ENCODE peak calls at places on chromosomes 5 and 9, in seven cellular contexts. B is caudate nucleus; G is CD4-positive, alpha-beta memory T cell; Q is upper lobe of left lung; L is substantia nigra; D is iPS DF 6.9; H is GM23338. F is an unnamed sample.

GRCh38 chr5:149345892-149346222 is 558 bp downstream of the GRPEL2 start:
- DNase-seq in B (peak), G (peak), Q (no peak), L (no peak), D (no peak), H (peak), F (no peak)

GRCh38 chr5:115776989-115777388 is 39.5 kb downstream of the CDO1 start:
- DNase-seq in B (no peak), G (no peak), Q (no peak), L (no peak), D (no peak), H (no peak), F (no peak)

GRCh38 chr5:79002374-79002773 is 17.3 kb upstream of the ARSB start:
- DNase-seq in B (no peak), G (no peak), Q (no peak), L (no peak), D (no peak), H (no peak), F (no peak)

GRCh38 chr9:98502976-98503325 is 205.8 kb downstream of the GABBR2 start:
- DNase-seq in B (no peak), G (no peak), Q (no peak), L (no peak), D (no peak), H (peak), F (no peak)

GRCh38 chr9:126790561-126790960 is 14.3 kb upstream of the ZBTB43 start:
- DNase-seq in B (no peak), G (no peak), Q (no peak), L (no peak), D (no peak), H (no peak), F (no peak)

GRCh38 chr9:86458456-86458855 is 104.2 kb upstream of the TUT7 start:
- DNase-seq in B (no peak), G (no peak), Q (no peak), L (no peak), D (no peak), H (no peak), F (no peak)

GRCh38 chr5:137498301-137498735 is 808 bp downstream of the SPOCK1 start:
- DNase-seq in B (no peak), G (no peak), Q (peak), L (no peak), D (no peak), H (peak), F (no peak)

GRCh38 chr5:51373880-51374523 is 9.2 kb upstream of the ISL1 start:
- DNase-seq in B (peak), G (no peak), Q (no peak), L (no peak), D (no peak), H (no peak), F (no peak)

GRCh38 chr9:112032733-112033132 is 136.1 kb downstream of the UGCG start:
- DNase-seq in B (no peak), G (no peak), Q (no peak), L (no peak), D (no peak), H (no peak), F (no peak)

GRCh38 chr9:111986035-111986556 is 89.5 kb downstream of the UGCG start:
- DNase-seq in B (no peak), G (no peak), Q (no peak), L (no peak), D (no peak), H (no peak), F (no peak)

GRCh38 chr5:163880307-163880706 is 374.9 kb downstream of the MAT2B start:
- DNase-seq in B (no peak), G (no peak), Q (no peak), L (no peak), D (no peak), H (no peak), F (no peak)

GRCh38 chr5:19564036-19564435 is 424.0 kb downstream of the CDH18 start:
- DNase-seq in B (no peak), G (no peak), Q (no peak), L (no peak), D (no peak), H (no peak), F (no peak)

GRCh38 chr5:155087036-155087435 is 73.5 kb downstream of the KIF4B start:
- DNase-seq in B (no peak), G (no peak), Q (no peak), L (no peak), D (no peak), H (no peak), F (no peak)

GRCh38 chr9:135905380-135906282 is 1.7 kb downstream of the CAMSAP1 start:
- DNase-seq in B (no peak), G (peak), Q (peak), L (no peak), D (no peak), H (no peak), F (no peak)

GRCh38 chr9:5718296-5719032 is 89.6 kb downstream of the RIC1 start:
- DNase-seq in B (no peak), G (no peak), Q (no peak), L (no peak), D (no peak), H (no peak), F (no peak)

GRCh38 chr9:86413966-86414880 is 60.0 kb upstream of the TUT7 start:
- DNase-seq in B (no peak), G (peak), Q (no peak), L (no peak), D (no peak), H (peak), F (peak)

GRCh38 chr5:63111891-63112290 is 533.3 kb downstream of the LRRC70 start:
- DNase-seq in B (no peak), G (no peak), Q (no peak), L (no peak), D (no peak), H (no peak), F (no peak)

GRCh38 chr5:42953061-42953460 is 87.1 kb downstream of the ANXA2R start:
- DNase-seq in B (no peak), G (no peak), Q (no peak), L (no peak), D (no peak), H (no peak), F (no peak)

GRCh38 chr5:42951847-42952411 is 88.2 kb downstream of the ANXA2R start:
- DNase-seq in B (no peak), G (peak), Q (peak), L (no peak), D (no peak), H (peak), F (no peak)

GRCh38 chr5:42951169-42951846 is 88.8 kb downstream of the ANXA2R start:
- DNase-seq in B (peak), G (peak), Q (peak), L (peak), D (no peak), H (peak), F (no peak)

GRCh38 chr5:42950466-42951168 is 89.5 kb downstream of the ANXA2R start:
- DNase-seq in B (peak), G (peak), Q (no peak), L (no peak), D (peak), H (peak), F (no peak)

GRCh38 chr5:42952575-42952974 is 87.5 kb downstream of the ANXA2R start:
- DNase-seq in B (no peak), G (no peak), Q (no peak), L (no peak), D (no peak), H (no peak), F (no peak)
- H3K27ac ChIP-seq in B (no peak), G (peak), Q (no peak), L (no peak), D (no peak), H (no peak), F (no peak)

GRCh38 chr9:20320921-20321320 is 301.4 kb downstream of the MLLT3 start:
- DNase-seq in B (no peak), G (no peak), Q (no peak), L (no peak), D (no peak), H (no peak), F (no peak)
- H3K27ac ChIP-seq in B (no peak), G (no peak), Q (no peak), L (no peak), D (no peak), H (no peak), F (no peak)

DNA sequence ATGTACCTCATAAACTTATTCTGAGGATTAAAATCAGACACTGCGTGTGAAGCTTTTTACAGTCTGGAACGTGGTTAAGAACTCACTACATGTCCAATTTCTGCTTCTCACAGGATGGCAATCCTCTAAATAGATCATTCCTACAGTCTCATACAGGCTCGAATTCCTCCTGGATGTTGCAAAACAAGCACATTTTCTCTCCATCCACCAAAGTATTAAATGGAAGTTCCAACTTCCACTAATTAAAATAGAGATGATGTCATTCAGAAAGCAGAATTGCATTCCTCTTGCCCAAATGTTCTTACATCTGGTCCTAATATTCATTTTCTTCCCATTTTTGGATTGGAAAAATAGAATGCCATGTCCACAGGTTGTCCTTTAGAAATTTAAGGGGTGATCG is 145.5 kb upstream of the PCA3 start:
- DNase-seq in B (no peak), G (no peak), Q (no peak), L (no peak), D (no peak), H (no peak), F (no peak)
- H3K27ac ChIP-seq in B (no peak), G (no peak), Q (peak), L (no peak), D (no peak), H (no peak), F (no peak)

GRCh38 chr5:53418844-53419243 is 61.6 kb upstream of the FST start:
- DNase-seq in B (no peak), G (no peak), Q (no peak), L (no peak), D (no peak), H (no peak), F (no peak)
- H3K27ac ChIP-seq in B (no peak), G (no peak), Q (no peak), L (no peak), D (no peak), H (peak), F (no peak)

DNA sequence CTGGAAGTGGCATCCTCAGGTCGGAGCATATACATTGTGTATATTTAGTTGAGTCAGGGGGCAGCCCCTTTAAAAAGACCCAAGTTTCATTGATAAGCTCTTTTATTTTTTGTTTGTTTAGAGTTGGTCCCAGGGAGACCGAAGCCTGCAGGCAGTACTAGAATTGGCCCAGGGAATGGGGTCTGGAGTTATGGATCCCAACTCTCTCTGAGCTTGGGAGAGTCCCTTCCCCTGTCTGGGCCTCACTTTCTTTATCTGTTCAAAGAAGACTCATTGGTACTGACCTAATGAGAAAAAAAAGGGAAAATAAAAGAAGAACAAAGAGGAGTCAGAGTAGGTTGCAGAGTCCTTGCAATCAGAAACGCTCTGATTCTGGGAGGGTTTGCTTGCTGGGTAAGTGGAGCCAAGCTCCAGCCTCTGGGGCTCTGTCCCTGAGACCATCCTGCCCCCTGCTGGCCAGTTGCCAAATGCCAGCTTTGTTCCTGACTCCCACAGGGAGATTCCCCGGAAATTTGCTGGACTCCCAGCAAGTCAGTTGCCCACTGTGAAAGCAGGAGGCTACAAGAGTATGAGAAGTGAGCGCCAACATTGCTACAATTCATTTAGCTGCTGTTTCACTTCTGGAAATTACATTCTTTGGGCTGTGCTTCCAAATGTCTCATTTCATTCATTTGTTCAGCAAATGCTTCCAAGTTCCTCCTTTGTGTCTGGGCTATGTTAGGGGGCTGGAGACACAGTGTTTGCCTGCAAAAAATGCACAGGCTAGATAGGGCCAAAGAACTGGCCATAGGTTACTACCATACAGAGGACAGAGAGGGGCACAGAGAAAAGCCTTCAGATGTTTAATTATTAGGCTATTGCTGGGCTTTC is 156.2 kb downstream of the MELK start:
- DNase-seq in B (peak), G (peak), Q (no peak), L (peak), D (peak), H (peak), F (peak)
- H3K27ac ChIP-seq in B (no peak), G (no peak), Q (no peak), L (no peak), D (no peak), H (no peak), F (no peak)

GRCh38 chr5:126460977-126461376 is 37.8 kb downstream of the GRAMD2B start:
- DNase-seq in B (no peak), G (no peak), Q (no peak), L (no peak), D (no peak), H (no peak), F (no peak)

GRCh38 chr5:126462239-126463014 is 39.2 kb downstream of the GRAMD2B start:
- DNase-seq in B (no peak), G (no peak), Q (no peak), L (no peak), D (no peak), H (no peak), F (no peak)

GRCh38 chr5:126460459-126460858 is 37.2 kb downstream of the GRAMD2B start:
- DNase-seq in B (peak), G (no peak), Q (no peak), L (no peak), D (no peak), H (no peak), F (no peak)

GRCh38 chr5:126464016-126464415 is 40.8 kb downstream of the GRAMD2B start:
- DNase-seq in B (no peak), G (peak), Q (no peak), L (no peak), D (no peak), H (no peak), F (no peak)

GRCh38 chr5:126461838-126462237 is 38.6 kb downstream of the GRAMD2B start:
- DNase-seq in B (no peak), G (no peak), Q (no peak), L (no peak), D (no peak), H (no peak), F (no peak)
- H3K27ac ChIP-seq in B (peak), G (no peak), Q (no peak), L (peak), D (no peak), H (no peak), F (no peak)

GRCh38 chr9:127847833-127848755 is 6.4 kb downstream of the ENG start:
- DNase-seq in B (no peak), G (no peak), Q (peak), L (no peak), D (no peak), H (no peak), F (no peak)

GRCh38 chr9:127847155-127847463 is 7.3 kb downstream of the ENG start:
- DNase-seq in B (no peak), G (no peak), Q (no peak), L (no peak), D (no peak), H (no peak), F (no peak)

GRCh38 chr9:127848756-127849504 is 5.5 kb downstream of the ENG start:
- DNase-seq in B (no peak), G (no peak), Q (no peak), L (no peak), D (no peak), H (no peak), F (no peak)

GRCh38 chr9:127846451-127847154 is 7.9 kb downstream of the ENG start:
- DNase-seq in B (no peak), G (no peak), Q (peak), L (no peak), D (no peak), H (no peak), F (no peak)

DNA sequence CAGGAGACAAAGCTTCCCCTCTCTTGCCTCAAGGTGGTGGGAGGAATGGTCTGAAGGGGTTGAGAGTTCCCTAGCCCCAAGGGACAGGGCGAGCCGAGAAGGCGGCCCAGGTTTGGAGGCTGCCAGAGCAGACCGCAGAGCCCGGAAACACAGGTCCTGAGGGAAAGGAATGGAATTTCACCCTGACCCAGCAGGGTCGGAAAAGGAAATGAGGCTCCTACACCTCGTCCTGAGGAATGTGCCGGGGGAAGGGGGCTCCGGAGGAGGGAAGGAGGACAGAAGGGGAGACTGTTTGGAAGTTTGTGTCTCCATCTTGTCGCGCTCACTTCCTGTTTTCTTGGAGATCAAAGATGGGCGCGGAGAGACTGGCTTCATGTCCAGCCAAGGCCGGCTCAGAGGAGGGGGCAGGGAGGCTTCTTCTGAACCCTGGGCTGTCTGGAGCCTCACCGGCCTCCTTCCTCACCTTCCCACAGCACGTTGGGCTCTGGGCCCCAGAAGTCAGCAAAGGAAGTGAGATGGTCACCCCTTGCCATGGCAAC is 9.6 kb downstream of the ENG start:
- DNase-seq in B (no peak), G (no peak), Q (no peak), L (no peak), D (no peak), H (peak), F (no peak)
- H3K27ac ChIP-seq in B (peak), G (no peak), Q (peak), L (no peak), D (no peak), H (peak), F (no peak)

F was measured in SK-N-MC.